ENCODE peak calls at places on chromosomes 11 and 22, in six cellular contexts. One of them, this sample, is unnamed.
A peak's percentile ranks its signal among the peaks of the same experiment; 100 is the strongest.

GRCh38 chr22:41482319-41482935 is 13.5 kb downstream of the ACO2 start:
- DNase-seq in neuronal stem cell: no peak
- DNase-seq in IMR-90: peak; percentile 71
- DNase-seq in H1: no peak
- DNase-seq in H9: no peak
- DNase-seq in mesenchymal stem cell: peak; percentile 28
- DNase-seq in this sample: no peak

GRCh38 chr11:11973361-11973800 is 35.0 kb downstream of the DKK3 start:
- DNase-seq in neuronal stem cell: no peak
- DNase-seq in IMR-90: peak; percentile 72
- DNase-seq in H1: no peak
- DNase-seq in H9: peak; percentile 23
- DNase-seq in mesenchymal stem cell: peak; percentile 75
- DNase-seq in this sample: no peak

GRCh38 chr11:103877221-103877620 is 159.2 kb upstream of the DDI1 start:
- DNase-seq in neuronal stem cell: no peak
- DNase-seq in IMR-90: peak; percentile 16
- DNase-seq in H1: no peak
- DNase-seq in H9: no peak
- DNase-seq in mesenchymal stem cell: peak; percentile 25
- DNase-seq in this sample: no peak

GRCh38 chr11:15186146-15186545 is 71.4 kb downstream of the INSC start:
- DNase-seq in neuronal stem cell: no peak
- DNase-seq in IMR-90: no peak
- DNase-seq in H1: no peak
- DNase-seq in H9: no peak
- DNase-seq in mesenchymal stem cell: no peak
- DNase-seq in this sample: no peak

GRCh38 chr11:28799316-28799715 is 691.1 kb downstream of the METTL15 start:
- DNase-seq in neuronal stem cell: no peak
- DNase-seq in IMR-90: no peak
- DNase-seq in H1: no peak
- DNase-seq in H9: no peak
- DNase-seq in mesenchymal stem cell: no peak
- DNase-seq in this sample: no peak

GRCh38 chr11:68373189-68373809 is 60.9 kb downstream of the LRP5 start:
- DNase-seq in neuronal stem cell: no peak
- DNase-seq in IMR-90: peak; percentile 61
- DNase-seq in H1: no peak
- DNase-seq in H9: no peak
- DNase-seq in mesenchymal stem cell: peak; percentile 53
- DNase-seq in this sample: no peak

GRCh38 chr22:46036558-46037408 is 59.8 kb upstream of the WNT7B start:
- DNase-seq in neuronal stem cell: no peak
- DNase-seq in IMR-90: no peak
- DNase-seq in H1: no peak
- DNase-seq in H9: no peak
- DNase-seq in mesenchymal stem cell: peak; percentile 30
- DNase-seq in this sample: peak; percentile 11

GRCh38 chr11:57244911-57245310 is 7.9 kb upstream of the APLNR start:
- DNase-seq in neuronal stem cell: no peak
- DNase-seq in IMR-90: no peak
- DNase-seq in H1: no peak
- DNase-seq in H9: no peak
- DNase-seq in mesenchymal stem cell: no peak
- DNase-seq in this sample: no peak

GRCh38 chr11:130449996-130450419 is 1.6 kb downstream of the ADAMTS15 start:
- DNase-seq in neuronal stem cell: no peak
- DNase-seq in IMR-90: peak; percentile 82
- DNase-seq in H1: peak; percentile 75
- DNase-seq in H9: peak; percentile 94
- DNase-seq in mesenchymal stem cell: peak; percentile 68
- DNase-seq in this sample: peak; percentile 14

DNA sequence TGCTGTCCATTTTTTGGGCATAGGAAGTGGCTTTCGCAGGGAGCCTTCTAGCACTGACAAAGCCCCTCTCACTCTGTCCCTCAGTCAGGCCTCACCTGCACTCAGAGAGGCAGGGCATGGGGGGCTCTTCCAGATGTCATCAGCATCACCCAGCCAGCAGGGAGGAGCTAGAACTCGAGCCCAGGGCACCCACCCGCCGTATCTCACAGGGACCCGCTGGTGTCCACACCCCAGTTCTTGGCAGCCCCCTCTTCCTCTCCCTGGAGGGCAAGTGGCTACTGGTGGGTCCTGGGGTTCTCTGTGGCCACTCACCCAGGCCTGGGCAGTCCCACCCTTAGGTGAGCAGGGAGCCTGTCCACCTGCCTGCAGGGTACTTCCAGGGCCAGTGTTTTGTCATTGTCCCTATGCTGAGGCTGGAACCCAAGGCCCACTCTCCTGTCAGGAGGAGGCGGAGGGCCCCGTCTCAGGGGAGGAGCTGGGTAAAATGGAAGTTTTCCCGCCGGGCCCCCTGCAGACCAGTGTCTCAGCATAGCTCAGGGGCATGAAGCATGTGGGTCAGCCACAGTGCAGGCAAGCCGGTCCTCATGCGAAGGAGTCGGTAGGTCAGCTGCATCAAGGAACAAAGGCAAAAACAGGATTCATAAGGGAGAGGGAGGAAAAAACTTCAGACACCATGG is 21.8 kb downstream of the MYO7A start:
- DNase-seq in neuronal stem cell: no peak
- DNase-seq in IMR-90: no peak
- DNase-seq in H1: no peak
- DNase-seq in H9: no peak
- DNase-seq in mesenchymal stem cell: no peak
- DNase-seq in this sample: no peak
- H3K79me1 ChIP-seq in neuronal stem cell: no peaks in the 10 kb centered on the region
- H3K79me1 ChIP-seq in IMR-90: no peaks in the 10 kb centered on the region
- H3K79me1 ChIP-seq in H1: no peaks in the 10 kb centered on the region
- H3K79me1 ChIP-seq in H9: no peaks in the 10 kb centered on the region
- H3K79me1 ChIP-seq in mesenchymal stem cell: no peaks in the 10 kb centered on the region
- H3K79me1 ChIP-seq in this sample: no peaks in the 10 kb centered on the region

DNA sequence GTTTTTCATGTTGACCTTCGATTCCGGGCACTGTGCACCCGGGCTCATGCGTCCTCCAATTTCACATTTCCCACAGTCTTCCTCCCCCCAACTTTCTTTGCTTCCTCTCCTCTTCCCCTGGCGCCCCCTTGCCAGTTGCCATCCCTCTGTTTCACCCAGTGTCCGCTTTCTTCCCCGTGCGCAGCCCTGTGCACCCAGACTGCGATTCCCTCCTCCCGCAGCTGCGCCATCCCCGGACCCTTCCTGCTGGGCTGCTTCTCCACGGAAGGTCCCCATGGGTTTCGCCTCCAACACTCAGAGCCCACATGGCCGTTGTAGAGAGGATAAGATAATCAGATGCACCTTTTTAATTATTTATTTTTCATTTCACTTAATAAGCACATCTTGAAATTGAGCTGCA is 791.1 kb downstream of the NTM start:
- DNase-seq in neuronal stem cell: no peak
- DNase-seq in IMR-90: no peak
- DNase-seq in H1: no peak
- DNase-seq in H9: no peak
- DNase-seq in mesenchymal stem cell: no peak
- DNase-seq in this sample: no peak
- H3K14ac ChIP-seq in neuronal stem cell: no peak overlapping the region
- H3K14ac ChIP-seq in IMR-90: no peak overlapping the region
- H3K14ac ChIP-seq in H1: no peak overlapping the region
- H3K14ac ChIP-seq in H9: no peak overlapping the region
- H3K14ac ChIP-seq in mesenchymal stem cell: no peak overlapping the region
- H3K14ac ChIP-seq in this sample: no peak overlapping the region

DNA sequence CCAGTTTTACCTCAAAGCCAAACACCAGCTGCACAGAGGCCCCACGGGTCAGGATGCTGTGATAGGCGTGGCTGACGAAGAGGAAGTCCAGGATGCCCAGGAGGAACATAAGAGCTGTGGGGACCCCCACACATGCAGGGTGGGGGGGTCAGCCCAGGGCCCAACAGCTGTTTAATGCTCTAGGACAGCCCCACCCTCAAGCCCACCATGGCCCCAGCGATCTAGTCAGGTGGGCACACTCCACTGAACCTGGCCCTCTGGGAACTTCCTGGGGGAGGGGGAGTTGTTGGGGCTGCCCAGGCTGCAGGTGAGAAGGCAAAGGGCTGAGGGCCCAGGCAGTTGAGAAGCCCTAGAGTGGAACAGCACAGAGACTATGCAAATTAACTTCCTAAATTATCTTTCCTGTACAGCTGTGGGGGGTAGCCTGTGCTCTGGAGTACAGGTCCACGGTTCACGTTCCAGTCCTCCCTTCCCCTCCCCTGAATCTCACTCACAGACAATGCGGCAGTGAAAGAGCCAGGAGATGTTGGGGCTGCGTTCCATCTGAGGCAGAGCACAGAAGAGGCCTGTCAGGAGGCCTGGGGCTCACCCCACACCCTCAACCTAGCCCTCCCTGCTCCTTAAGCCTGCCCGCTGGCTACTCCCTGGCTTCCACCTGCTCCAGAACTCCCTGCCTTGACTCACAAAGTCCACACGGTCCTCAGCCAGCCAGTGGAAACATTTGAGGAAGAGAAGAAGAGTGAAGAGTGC is 1.9 kb downstream of the SYVN1 start:
- DNase-seq in neuronal stem cell: no peak
- DNase-seq in IMR-90: no peak
- DNase-seq in H1: no peak
- DNase-seq in H9: no peak
- DNase-seq in mesenchymal stem cell: no peak
- DNase-seq in this sample: no peak
- H3K9ac ChIP-seq in neuronal stem cell: peak overlapping the region; percentile 12
- H3K9ac ChIP-seq in IMR-90: no peak overlapping the region
- H3K9ac ChIP-seq in H1: no peak overlapping the region
- H3K9ac ChIP-seq in H9: no peak overlapping the region
- H3K9ac ChIP-seq in mesenchymal stem cell: peak overlapping the region; percentile 99
- H3K9ac ChIP-seq in this sample: peak overlapping the region; percentile 4

GRCh38 chr11:134312223-134312622 is 19.6 kb upstream of the GLB1L2 start:
- DNase-seq in neuronal stem cell: no peak
- DNase-seq in IMR-90: no peak
- DNase-seq in H1: no peak
- DNase-seq in H9: no peak
- DNase-seq in mesenchymal stem cell: no peak
- DNase-seq in this sample: no peak

GRCh38 chr11:134317103-134317502 is 14.7 kb upstream of the GLB1L2 start:
- DNase-seq in neuronal stem cell: no peak
- DNase-seq in IMR-90: no peak
- DNase-seq in H1: no peak
- DNase-seq in H9: no peak
- DNase-seq in mesenchymal stem cell: no peak
- DNase-seq in this sample: no peak

GRCh38 chr11:134312807-134313206 is 19.0 kb upstream of the GLB1L2 start:
- DNase-seq in neuronal stem cell: no peak
- DNase-seq in IMR-90: no peak
- DNase-seq in H1: no peak
- DNase-seq in H9: no peak
- DNase-seq in mesenchymal stem cell: no peak
- DNase-seq in this sample: no peak

GRCh38 chr11:134313821-134314607 is 17.8 kb upstream of the GLB1L2 start:
- DNase-seq in neuronal stem cell: no peak
- DNase-seq in IMR-90: no peak
- DNase-seq in H1: no peak
- DNase-seq in H9: no peak
- DNase-seq in mesenchymal stem cell: no peak
- DNase-seq in this sample: no peak

GRCh38 chr11:134313379-134313778 is 18.4 kb upstream of the GLB1L2 start:
- DNase-seq in neuronal stem cell: no peak
- DNase-seq in IMR-90: no peak
- DNase-seq in H1: no peak
- DNase-seq in H9: no peak
- DNase-seq in mesenchymal stem cell: no peak
- DNase-seq in this sample: no peak
- H3K79me1 ChIP-seq in neuronal stem cell: no peaks in the 10 kb centered on the region
- H3K79me1 ChIP-seq in IMR-90: no peaks in the 10 kb centered on the region
- H3K79me1 ChIP-seq in H1: no peaks in the 10 kb centered on the region
- H3K79me1 ChIP-seq in H9: no peaks in the 10 kb centered on the region
- H3K79me1 ChIP-seq in mesenchymal stem cell: no peaks in the 10 kb centered on the region
- H3K79me1 ChIP-seq in this sample: no peaks in the 10 kb centered on the region

GRCh38 chr11:764322-765024 is 12.8 kb downstream of the GATD1 start:
- DNase-seq in neuronal stem cell: no peak
- DNase-seq in IMR-90: no peak
- DNase-seq in H1: no peak
- DNase-seq in H9: no peak
- DNase-seq in mesenchymal stem cell: no peak
- DNase-seq in this sample: no peak

GRCh38 chr11:763549-764321 is 13.6 kb downstream of the GATD1 start:
- DNase-seq in neuronal stem cell: no peak
- DNase-seq in IMR-90: no peak
- DNase-seq in H1: no peak
- DNase-seq in H9: peak; percentile 70
- DNase-seq in mesenchymal stem cell: no peak
- DNase-seq in this sample: no peak

GRCh38 chr11:762421-763072 is 14.7 kb downstream of the GATD1 start:
- DNase-seq in neuronal stem cell: no peak
- DNase-seq in IMR-90: peak; percentile 74
- DNase-seq in H1: no peak
- DNase-seq in H9: peak; percentile 70
- DNase-seq in mesenchymal stem cell: peak; percentile 75
- DNase-seq in this sample: peak; percentile 61

GRCh38 chr11:763073-763463 is 14.2 kb downstream of the GATD1 start:
- DNase-seq in neuronal stem cell: no peak
- DNase-seq in IMR-90: no peak
- DNase-seq in H1: no peak
- DNase-seq in H9: peak; percentile 76
- DNase-seq in mesenchymal stem cell: no peak
- DNase-seq in this sample: peak; percentile 57

DNA sequence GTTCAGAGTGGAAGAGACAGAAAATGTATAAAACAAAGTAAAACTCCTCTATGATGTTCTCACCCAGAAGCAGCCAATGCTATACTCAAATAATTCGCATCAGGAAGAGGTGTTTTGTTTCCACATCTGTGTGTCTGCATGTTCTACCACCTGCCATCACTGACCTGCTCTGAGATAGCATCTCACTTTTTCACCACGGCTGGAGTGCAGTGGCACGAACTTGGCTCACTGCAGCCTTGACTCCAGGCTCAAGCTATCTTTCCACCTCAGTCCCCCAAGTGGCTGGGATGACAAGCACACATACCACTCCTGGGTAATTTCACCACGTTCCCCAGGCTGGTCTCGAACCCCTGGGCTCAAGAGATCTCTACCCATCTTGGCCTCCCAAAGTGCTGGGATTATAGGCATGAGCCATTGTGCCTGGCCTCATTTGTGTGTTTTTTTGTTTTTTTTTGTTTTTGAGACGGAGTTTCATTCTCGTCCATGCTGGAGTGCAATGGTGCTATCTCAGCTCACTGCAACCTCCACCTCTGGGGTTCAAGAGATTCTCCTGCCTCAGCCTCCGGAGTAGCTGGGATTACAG is 14.4 kb downstream of the TALDO1 start:
- DNase-seq in neuronal stem cell: no peak
- DNase-seq in IMR-90: no peak
- DNase-seq in H1: no peak
- DNase-seq in H9: no peak
- DNase-seq in mesenchymal stem cell: no peak
- DNase-seq in this sample: no peak
- H3K14ac ChIP-seq in neuronal stem cell: no peak overlapping the region
- H3K14ac ChIP-seq in IMR-90: no peak overlapping the region
- H3K14ac ChIP-seq in H1: no peak overlapping the region
- H3K14ac ChIP-seq in H9: no peak overlapping the region
- H3K14ac ChIP-seq in mesenchymal stem cell: no peak overlapping the region
- H3K14ac ChIP-seq in this sample: no peak overlapping the region